ENCODE peak calls at places on chromosomes 7 and 10, in ten cellular contexts. Q is fibroblast of pulmonary artery; U is choroid plexus epithelial cell; J is bronchial epithelial cell; S is CD4-positive, alpha-beta memory T cell; F is thoracic aorta; T is fibroblast of lung; B is left ventricle myocardium inferior; A is H7; I is epithelial cell of esophagus. W is an unnamed sample.

GRCh38 chr10:70374775-70375614 is 7.4 kb downstream of the LRRC20 start:
- DNase-seq in Q (peak; percentile 19), U (peak; percentile 66), J (peak; percentile 32), S (no peak), F (no peak), T (no peak), B (no peak), A (no peak), I (no peak), W (no peak)

GRCh38 chr7:138359891-138360582 is 100.0 kb upstream of the TRIM24 start:
- DNase-seq in Q (no peak), U (no peak), J (no peak), S (no peak), F (no peak), T (no peak), B (no peak), A (no peak), I (no peak), W (no peak)

GRCh38 chr10:122301811-122302115 is 30.7 kb downstream of the BTBD16 start:
- DNase-seq in Q (no peak), U (no peak), J (no peak), S (no peak), F (no peak), T (no peak), B (no peak), A (no peak), I (no peak), W (no peak)

GRCh38 chr10:33790506-33791283 is 456.2 kb upstream of the NRP1 start:
- DNase-seq in Q (no peak), U (peak; percentile 90), J (no peak), S (no peak), F (no peak), T (no peak), B (no peak), A (no peak), I (no peak), W (no peak)

GRCh38 chr10:43239756-43240155 is 27.1 kb downstream of the RASGEF1A start:
- DNase-seq in Q (no peak), U (peak; percentile 16), J (no peak), S (no peak), F (no peak), T (no peak), B (no peak), A (no peak), I (no peak), W (no peak)

GRCh38 chr7:5082806-5083205 is 37.1 kb downstream of the RBAK start:
- DNase-seq in Q (no peak), U (no peak), J (no peak), S (no peak), F (no peak), T (no peak), B (no peak), A (no peak), I (no peak), W (no peak)

GRCh38 chr10:13113544-13113943 is 13.6 kb downstream of the OPTN start:
- DNase-seq in Q (no peak), U (no peak), J (no peak), S (no peak), F (no peak), T (no peak), B (no peak), A (no peak), I (no peak), W (no peak)

GRCh38 chr7:27181795-27182275 is 3.2 kb downstream of the HOXA11 start:
- DNase-seq in Q (no peak), U (no peak), J (no peak), S (no peak), F (no peak), T (no peak), B (no peak), A (peak; percentile 25), I (no peak), W (no peak)

GRCh38 chr7:135692055-135692454 is 29.7 kb downstream of the STMP1 start:
- DNase-seq in Q (peak; percentile 58), U (no peak), J (no peak), S (no peak), F (no peak), T (no peak), B (no peak), A (no peak), I (no peak), W (no peak)

GRCh38 chr10:49139000-49139865 is 5.4 kb upstream of the FAM170B start:
- DNase-seq in Q (no peak), U (peak; percentile 62), J (no peak), S (no peak), F (no peak), T (peak; percentile 57), B (no peak), A (no peak), I (no peak), W (no peak)

GRCh38 chr7:116464375-116464774 is 35.2 kb upstream of the CAV2 start:
- DNase-seq in Q (no peak), U (no peak), J (peak; percentile 47), S (no peak), F (no peak), T (peak; percentile 74), B (no peak), A (no peak), I (no peak), W (no peak)

GRCh38 chr7:50619684-50620083 is 54.5 kb upstream of the DDC start:
- DNase-seq in Q (no peak), U (no peak), J (no peak), S (no peak), F (no peak), T (no peak), B (no peak), A (no peak), I (no peak), W (no peak)

DNA sequence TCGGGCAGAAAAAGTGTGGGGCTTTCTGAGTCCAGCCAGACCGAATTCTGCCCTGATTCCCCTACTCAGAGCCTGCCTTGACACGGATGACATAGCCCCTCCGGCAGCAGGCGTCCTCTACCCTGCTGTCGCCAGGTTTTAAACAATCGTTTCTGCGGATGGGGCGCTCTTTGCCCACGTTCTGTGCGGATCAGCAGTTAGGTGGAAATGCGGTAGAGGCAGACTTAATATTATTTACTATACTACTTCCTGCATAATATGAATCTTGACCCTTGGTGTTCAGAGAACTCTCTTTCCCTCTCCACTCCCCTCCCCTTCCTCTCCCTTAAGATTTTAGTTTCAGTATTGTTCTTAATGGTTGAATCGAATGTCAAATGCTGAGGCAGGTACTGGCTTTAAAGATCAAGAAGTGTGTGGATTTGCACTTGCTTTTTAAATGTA is 2.4 kb downstream of the GATA3 start:
- DNase-seq in Q (no peak), U (no peak), J (no peak), S (peak; percentile 62), F (no peak), T (no peak), B (no peak), A (peak; percentile 65), I (no peak), W (no peak)
- H3K4me3 ChIP-seq in Q (peak overlapping the region; percentile 53), U (no peak overlapping the region), J (no peak overlapping the region), S (peak overlapping the region; percentile 71), F (peak overlapping the region; percentile 68), T (no peak overlapping the region), B (peak overlapping the region; percentile 66), A (peak overlapping the region; percentile 0), I (no peak overlapping the region), W (peak overlapping the region; percentile 84)

DNA sequence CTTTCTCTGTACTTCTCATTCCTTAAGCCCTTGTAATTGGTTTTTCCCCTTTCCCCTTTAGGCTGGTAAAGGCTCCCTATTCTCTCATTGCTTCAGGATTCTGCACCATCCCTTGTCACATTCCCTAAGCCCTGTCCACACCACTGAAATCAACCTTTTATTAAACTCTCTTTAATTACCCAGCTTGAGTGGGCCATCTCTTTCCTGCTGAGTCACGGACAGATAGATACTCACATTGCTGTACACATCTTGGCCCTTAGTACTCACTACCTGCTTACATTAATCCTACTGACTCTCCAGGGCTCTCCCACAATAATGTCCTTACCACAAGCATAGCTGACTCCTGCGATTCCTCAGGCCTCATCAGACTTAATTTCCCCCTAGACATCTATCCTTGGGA is 94.0 kb upstream of the PCGF5 start:
- DNase-seq in Q (no peak), U (no peak), J (no peak), S (no peak), F (no peak), T (no peak), B (no peak), A (no peak), I (no peak), W (no peak)
- H3K4me3 ChIP-seq in Q (no peak overlapping the region), U (no peak overlapping the region), J (no peak overlapping the region), S (no peak overlapping the region), F (no peak overlapping the region), T (no peak overlapping the region), B (no peak overlapping the region), A (no peak overlapping the region), I (no peak overlapping the region), W (no peak overlapping the region)

GRCh38 chr7:151063212-151063561 is 3.8 kb downstream of the SLC4A2 start:
- DNase-seq in Q (peak; percentile 60), U (peak; percentile 80), J (no peak), S (no peak), F (no peak), T (peak; percentile 64), B (no peak), A (no peak), I (peak; percentile 48), W (no peak)
- H3K4me3 ChIP-seq in Q (no peak overlapping the region), U (peak overlapping the region; percentile 28), J (no peak overlapping the region), S (no peak overlapping the region), F (peak overlapping the region; percentile 59), T (no peak overlapping the region), B (peak overlapping the region; percentile 93), A (peak overlapping the region; percentile 49), I (no peak overlapping the region), W (no peak overlapping the region)

GRCh38 chr10:79022565-79023488 is 45.9 kb upstream of the ZMIZ1 start:
- DNase-seq in Q (peak; percentile 67), U (peak; percentile 76), J (no peak), S (no peak), F (no peak), T (peak; percentile 37), B (peak; percentile 70), A (peak; percentile 96), I (no peak), W (no peak)

GRCh38 chr10:79020605-79021004 is 48.2 kb upstream of the ZMIZ1 start:
- DNase-seq in Q (no peak), U (no peak), J (no peak), S (no peak), F (no peak), T (no peak), B (no peak), A (no peak), I (no peak), W (no peak)

GRCh38 chr10:79023489-79024162 is 45.1 kb upstream of the ZMIZ1 start:
- DNase-seq in Q (peak; percentile 27), U (peak; percentile 37), J (no peak), S (no peak), F (no peak), T (no peak), B (no peak), A (no peak), I (no peak), W (no peak)

GRCh38 chr10:79021331-79021907 is 47.3 kb upstream of the ZMIZ1 start:
- DNase-seq in Q (no peak), U (no peak), J (no peak), S (no peak), F (no peak), T (no peak), B (no peak), A (no peak), I (no peak), W (no peak)

DNA sequence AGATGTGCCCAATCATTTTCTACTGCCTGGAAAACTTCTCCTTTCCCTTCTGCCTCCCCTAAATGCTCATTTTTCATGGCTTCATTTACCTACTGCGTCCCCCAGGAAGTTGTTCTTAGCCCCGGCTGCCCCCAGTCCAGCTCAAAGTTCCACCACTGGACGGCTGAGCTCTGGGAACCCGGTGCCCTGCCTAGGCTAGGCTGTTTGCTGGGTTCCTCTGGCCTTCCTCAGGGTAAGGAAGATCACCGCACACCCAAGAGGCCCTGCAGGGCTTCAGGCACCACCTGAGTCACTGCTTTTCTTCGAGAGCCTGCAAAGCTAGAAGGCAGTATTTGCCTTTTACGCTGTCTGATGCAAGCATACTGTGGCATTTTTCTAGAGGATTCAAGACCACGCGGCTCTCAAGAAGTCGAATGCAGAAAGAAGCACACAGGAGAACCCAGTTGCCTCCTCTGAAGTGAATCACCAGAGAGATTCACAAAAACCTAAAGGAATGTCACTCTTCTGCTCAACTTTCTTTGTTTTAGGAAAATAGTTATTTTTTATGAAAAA is 46.7 kb upstream of the ZMIZ1 start:
- DNase-seq in Q (no peak), U (no peak), J (no peak), S (no peak), F (no peak), T (no peak), B (no peak), A (no peak), I (peak; percentile 21), W (no peak)
- H3K4me3 ChIP-seq in Q (no peak overlapping the region), U (no peak overlapping the region), J (no peak overlapping the region), S (no peak overlapping the region), F (no peak overlapping the region), T (no peak overlapping the region), B (no peak overlapping the region), A (no peak overlapping the region), I (no peak overlapping the region), W (no peak overlapping the region)